ENCODE peak calls at places on chromosomes 3 and 15, in five cellular contexts. E is hypothalamus; C is sciatic nerve; G is activated CD4-positive, alpha-beta T cell treated with anti-CD3 and anti-CD28 coated beads, Interleukin-2, amount 50 U/mL, for 1 hour; Q is A172. F is an unnamed sample.

GRCh38 chr15:37981781-37982180 is 47.3 kb downstream of the TMCO5A start:
- DNase-seq in Q (peak; percentile 30), E (no peak), G (no peak), C (no peak), F (no peak)

GRCh38 chr15:85031086-85031943 is 49.7 kb downstream of the PDE8A start:
- DNase-seq in E (no peak), Q (no peak), G (no peak), C (no peak), F (no peak)

GRCh38 chr15:38414351-38414750 is 39.6 kb upstream of the FAM98B start:
- DNase-seq in Q (peak; percentile 53), C (peak; percentile 74), E (peak; percentile 5), G (no peak), F (no peak)

GRCh38 chr15:61753018-61753710 is 307.1 kb downstream of the VPS13C start:
- DNase-seq in G (no peak), Q (no peak), E (no peak), C (no peak), F (no peak)

GRCh38 chr15:32956006-32956405 is 238.2 kb downstream of the GREM1 start:
- DNase-seq in E (no peak), C (no peak), Q (peak; percentile 25), G (no peak), F (no peak)

GRCh38 chr3:128950223-128950938 is 43.5 kb downstream of the CFAP92 start:
- DNase-seq in Q (no peak), G (no peak), E (no peak), C (no peak), F (no peak)

GRCh38 chr3:48157215-48157840 is 30.9 kb downstream of the CDC25A start:
- DNase-seq in G (no peak), E (no peak), Q (peak; percentile 86), C (no peak), F (no peak)

GRCh38 chr3:124097362-124098120 is 105.6 kb upstream of the ROPN1 start:
- DNase-seq in G (no peak), C (no peak), E (no peak), Q (peak; percentile 56), F (no peak)

GRCh38 chr3:104436536-104436935 is 930.2 kb upstream of the ALCAM start:
- DNase-seq in Q (no peak), G (no peak), E (no peak), C (no peak), F (no peak)

F was measured in activated naive CD4-positive, alpha-beta T cell treated with anti-CD3 and anti-CD28 coated beads, Interleukin-2, amount 50 U/mL, for 16 hours.